ENCODE peak calls at places on chromosomes 2 and 18, in four cellular contexts. G, O, B and C are unnamed samples. For H3K4me1, the result is how much of the 10 kb centered on the place peaks cover.

GRCh38 chr18:51074605-51075004 is 44.6 kb downstream of the SMAD4 start:
- DNase-seq in G (no peak), O (no peak), B (no peak), C (no peak)

GRCh38 chr2:23384551-23385349 is at the start of gene KLHL29:
- DNase-seq in G (peak), O (peak), B (peak), C (peak)

GRCh38 chr2:159677654-159678053 is 34.7 kb upstream of the MARCHF7 start:
- DNase-seq in G (no peak), O (no peak), B (no peak), C (no peak)

GRCh38 chr18:47560693-47561092 is 309.2 kb upstream of the SKOR2 start:
- DNase-seq in G (no peak), O (no peak), B (no peak), C (no peak)

GRCh38 chr2:165621086-165621560 is 151.6 kb downstream of the CSRNP3 start:
- DNase-seq in G (peak), O (no peak), B (no peak), C (no peak)

GRCh38 chr18:56475250-56475649 is 163.1 kb downstream of the TXNL1 start:
- DNase-seq in G (no peak), O (no peak), B (peak), C (no peak)

GRCh38 chr2:221372156-221372870 is 199.8 kb downstream of the EPHA4 start:
- DNase-seq in G (no peak), O (no peak), B (no peak), C (no peak)

GRCh38 chr2:241381872-241382271 is 25.8 kb downstream of the FARP2 start:
- DNase-seq in G (no peak), O (no peak), B (no peak), C (no peak)

GRCh38 chr2:235747868-235748144 is 254.0 kb downstream of the AGAP1 start:
- DNase-seq in G (no peak), O (no peak), B (peak), C (no peak)

GRCh38 chr2:199404841-199405240 is 52.9 kb downstream of the SATB2 start:
- DNase-seq in G (no peak), O (no peak), B (peak), C (no peak)

GRCh38 chr18:75276813-75277628 is 66.4 kb downstream of the TSHZ1 start:
- DNase-seq in G (no peak), O (no peak), B (no peak), C (no peak)

GRCh38 chr2:39435974-39436591 is 1.0 kb downstream of the MAP4K3 start:
- DNase-seq in G (peak), O (peak), B (peak), C (peak)

GRCh38 chr2:216608525-216608924 is 24.7 kb upstream of the IGFBP2 start:
- DNase-seq in G (no peak), O (no peak), B (no peak), C (no peak)

GRCh38 chr2:178436662-178437061 is 14.3 kb downstream of the PRKRA start:
- DNase-seq in G (no peak), O (no peak), B (no peak), C (no peak)

GRCh38 chr2:45919711-45920111 is 268.2 kb downstream of the PRKCE start:
- DNase-seq in G (no peak), O (no peak), B (peak), C (no peak)

GRCh38 chr2:96143848-96144480 is 1.3 kb downstream of the DUSP2 start:
- DNase-seq in G (no peak), O (no peak), B (no peak), C (peak)

GRCh38 chr2:96144481-96145027 is 686 bp downstream of the DUSP2 start:
- DNase-seq in G (no peak), O (no peak), B (no peak), C (peak)

GRCh38 chr2:96142217-96143113 is 2.8 kb downstream of the DUSP2 start:
- DNase-seq in G (no peak), O (no peak), B (no peak), C (peak)

GRCh38 chr2:96145028-96145939 is at the start of gene DUSP2:
- DNase-seq in G (peak), O (peak), B (peak), C (peak)

DNA sequence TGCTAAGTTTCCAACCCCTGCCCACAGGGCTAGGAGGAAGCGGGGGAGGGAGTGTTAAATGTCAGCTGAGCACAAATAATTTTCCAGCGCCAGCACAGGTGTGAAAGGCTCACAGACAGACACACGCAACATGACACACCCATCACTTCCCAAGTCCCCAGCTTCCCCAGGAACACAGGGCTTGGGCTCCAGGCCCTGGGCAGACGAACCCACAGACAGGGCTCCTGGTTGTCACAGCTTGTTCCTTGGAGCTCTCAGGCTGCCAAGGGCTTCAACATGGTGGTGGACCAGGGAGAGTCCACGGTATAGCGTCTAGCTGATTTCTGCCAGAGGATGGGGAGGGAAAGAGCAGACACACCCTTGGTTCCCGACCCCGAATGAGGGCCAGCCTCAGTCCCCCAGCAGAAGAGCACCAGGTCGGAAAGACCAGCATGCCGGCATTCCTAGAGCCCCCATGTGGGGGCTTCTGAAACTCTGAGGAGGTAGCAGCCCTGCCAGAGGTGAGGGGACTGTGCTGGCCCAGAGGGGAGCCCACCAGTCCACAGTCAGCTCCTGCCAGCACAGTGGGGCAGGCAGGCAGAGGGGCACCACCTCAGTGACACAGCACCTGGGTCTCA is 1.9 kb downstream of the DUSP2 start:
- DNase-seq in G (no peak), O (no peak), B (no peak), C (no peak)
- H3K4me1 ChIP-seq in G (under half), O (under half), B (under half), C (under half)

GRCh38 chr2:47190188-47190818 is 35.2 kb upstream of the STPG4 start:
- DNase-seq in G (no peak), O (no peak), B (no peak), C (no peak)
- H3K4me1 ChIP-seq in G (under half), O (under half), B (half or more), C (under half)

GRCh38 chr18:70415823-70416488 is 127.1 kb downstream of the SOCS6 start:
- DNase-seq in G (no peak), O (no peak), B (peak), C (no peak)
- H3K4me1 ChIP-seq in G (under half), O (under half), B (under half), C (under half)

DNA sequence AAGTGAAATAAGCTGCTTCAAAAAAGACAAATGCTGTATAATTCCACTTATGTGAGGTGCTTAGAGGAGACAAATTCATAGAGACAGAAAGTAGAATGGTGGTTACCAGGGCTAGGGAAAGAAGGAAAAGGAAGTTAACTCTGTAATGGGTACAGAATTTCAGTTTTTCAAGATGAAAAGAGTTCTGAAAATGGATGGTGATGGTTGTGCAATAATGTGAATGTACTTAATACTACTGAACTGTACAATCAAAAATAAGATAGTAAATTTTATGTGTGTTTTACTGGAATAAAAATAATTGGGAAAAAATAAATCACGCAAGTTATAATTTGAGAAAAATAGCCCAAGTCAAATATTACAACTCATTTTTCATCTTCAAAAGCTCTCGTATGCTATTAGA is 27.5 kb downstream of the ARHGAP25 start:
- DNase-seq in G (no peak), O (no peak), B (no peak), C (no peak)
- H3K4me1 ChIP-seq in G (under half), O (under half), B (under half), C (under half)